ENCODE peak calls at places on chromosomes 3 and 15, in nine cellular contexts. N, J, A, I, Y, L, D, H and U are unnamed samples.

GRCh38 chr15:54365001-54365400 is 386.8 kb downstream of the UNC13C start:
- DNase-seq in J (no peak), H (no peak), Y (no peak), L (no peak), N (no peak), A (no peak), D (no peak), I (no peak), U (no peak)

GRCh38 chr15:70104227-70104626 is 6.5 kb upstream of the TLE3 start:
- DNase-seq in J (no peak), D (no peak), Y (no peak), N (no peak), H (no peak), L (peak), I (no peak), A (no peak), U (no peak)

GRCh38 chr3:165233521-165234195 is 37.5 kb upstream of the SLITRK3 start:
- DNase-seq in Y (no peak), J (no peak), I (no peak), H (no peak), D (no peak), A (no peak), N (no peak), L (no peak), U (no peak)

GRCh38 chr15:60438626-60439025 is 40.3 kb downstream of the ICE2 start:
- DNase-seq in A (no peak), N (no peak), D (no peak), J (no peak), L (no peak), Y (no peak), H (no peak), I (no peak), U (no peak)

GRCh38 chr3:128366136-128366535 is 100.6 kb downstream of the DNAJB8 start:
- DNase-seq in A (no peak), H (peak), Y (no peak), D (peak), I (no peak), J (no peak), L (peak), N (no peak), U (no peak)

GRCh38 chr3:177320765-177321247 is 123.5 kb upstream of the TBL1XR1 start:
- DNase-seq in H (no peak), A (no peak), J (no peak), D (no peak), N (no peak), I (no peak), L (no peak), Y (no peak), U (no peak)

GRCh38 chr15:34341922-34342736 is 807 bp downstream of the NOP10 start:
- DNase-seq in L (no peak), A (no peak), H (no peak), Y (no peak), I (no peak), D (no peak), J (no peak), N (no peak), U (peak)

GRCh38 chr3:58101499-58102370 is 93.5 kb downstream of the FLNB start:
- DNase-seq in I (no peak), J (no peak), D (no peak), Y (peak), A (no peak), N (no peak), H (no peak), L (peak), U (peak)

GRCh38 chr15:31400222-31400927 is 73.7 kb downstream of the KLF13 start:
- DNase-seq in I (no peak), J (no peak), Y (no peak), H (no peak), A (no peak), N (no peak), D (no peak), L (no peak), U (no peak)

GRCh38 chr3:149765762-149766334 is 13.6 kb upstream of the COMMD2 start:
- DNase-seq in A (no peak), Y (no peak), L (no peak), N (no peak), J (no peak), H (no peak), I (no peak), D (no peak), U (no peak)

GRCh38 chr3:153330891-153331290 is 168.9 kb downstream of the RAP2B start:
- DNase-seq in Y (no peak), D (no peak), J (no peak), H (no peak), A (no peak), N (no peak), I (no peak), L (no peak), U (no peak)

GRCh38 chr3:100402150-100402706 is 889 bp downstream of the LNP1 start:
- DNase-seq in J (no peak), N (no peak), H (no peak), A (no peak), L (no peak), I (no peak), Y (no peak), D (no peak), U (no peak)

GRCh38 chr3:120170223-120170622 is 76.0 kb upstream of the GSK3B start:
- DNase-seq in A (no peak), H (no peak), N (no peak), Y (no peak), L (no peak), J (no peak), I (no peak), D (no peak), U (no peak)

GRCh38 chr3:168250415-168250861 is 154.7 kb upstream of the GOLIM4 start:
- DNase-seq in D (no peak), I (no peak), Y (peak), N (no peak), A (no peak), H (no peak), J (no peak), L (no peak), U (no peak)

GRCh38 chr3:77254967-77255831 is 215.3 kb downstream of the ROBO2 start:
- DNase-seq in L (peak), Y (no peak), D (no peak), H (no peak), I (no peak), A (peak), J (peak), N (no peak), U (peak)

GRCh38 chr15:53458736-53459135 is 300.7 kb downstream of the WDR72 start:
- DNase-seq in Y (no peak), L (no peak), D (no peak), A (no peak), N (no peak), J (no peak), H (no peak), I (no peak), U (no peak)

GRCh38 chr3:31137718-31138465 is 243.4 kb upstream of the GADL1 start:
- DNase-seq in N (no peak), J (no peak), H (no peak), L (no peak), D (no peak), I (no peak), Y (no peak), A (no peak), U (no peak)

GRCh38 chr15:69939513-69940440 is 157.9 kb downstream of the TLE3 start:
- DNase-seq in N (no peak), I (no peak), H (no peak), Y (no peak), J (no peak), L (no peak), A (no peak), D (no peak), U (no peak)

GRCh38 chr3:129606522-129607390 is at the start of gene PLXND1:
- DNase-seq in J (no peak), A (peak), L (peak), D (peak), I (no peak), Y (peak), H (peak), N (no peak), U (peak)

GRCh38 chr15:69713726-69714559 is 261.3 kb downstream of the RPLP1 start:
- DNase-seq in A (no peak), I (peak), Y (no peak), D (peak), J (no peak), N (no peak), H (no peak), L (no peak), U (no peak)

GRCh38 chr3:101131767-101132166 is 138.5 kb upstream of the ABI3BP start:
- DNase-seq in Y (no peak), A (no peak), H (no peak), J (no peak), N (no peak), L (no peak), D (no peak), I (no peak), U (no peak)

GRCh38 chr3:116569611-116570010 is 124.3 kb upstream of the LSAMP start:
- DNase-seq in N (no peak), A (no peak), D (no peak), L (no peak), H (no peak), Y (no peak), I (no peak), J (no peak), U (no peak)

GRCh38 chr3:85571835-85572234 is 613.0 kb downstream of the CADM2 start:
- DNase-seq in N (no peak), H (no peak), D (no peak), A (no peak), J (no peak), L (no peak), Y (peak), I (no peak), U (no peak)

GRCh38 chr15:44045217-44045616 is 149.9 kb downstream of the FRMD5 start:
- DNase-seq in N (no peak), I (no peak), H (no peak), A (no peak), Y (no peak), L (no peak), D (no peak), J (no peak), U (no peak)

GRCh38 chr3:107992976-107993684 is 97.7 kb downstream of the CD47 start:
- DNase-seq in H (no peak), I (no peak), J (no peak), D (no peak), N (no peak), L (no peak), A (no peak), Y (no peak), U (no peak)

GRCh38 chr3:157135671-157136396 is 24.1 kb downstream of the CCNL1 start:
- DNase-seq in H (no peak), Y (no peak), D (no peak), I (no peak), J (peak), A (peak), N (no peak), L (peak), U (no peak)

GRCh38 chr3:140148824-140149390 is 213.9 kb downstream of the CLSTN2 start:
- DNase-seq in L (no peak), A (no peak), I (no peak), H (no peak), D (no peak), Y (no peak), N (no peak), J (no peak), U (peak)

GRCh38 chr15:80161473-80162016 is 8.7 kb downstream of the FAH start:
- DNase-seq in N (no peak), D (no peak), I (no peak), A (no peak), Y (no peak), J (no peak), L (no peak), H (no peak), U (no peak)

GRCh38 chr3:179318876-179319275 is 4.0 kb upstream of the ZNF639 start:
- DNase-seq in D (no peak), L (no peak), N (no peak), H (no peak), A (no peak), J (no peak), Y (no peak), I (no peak), U (no peak)

GRCh38 chr15:45664451-45664850 is 29.6 kb downstream of the SQOR start:
- DNase-seq in J (no peak), N (no peak), A (no peak), Y (no peak), D (no peak), I (no peak), H (no peak), L (no peak), U (no peak)

GRCh38 chr15:79399591-79399990 is 32.5 kb upstream of the MINAR1 start:
- DNase-seq in D (no peak), J (no peak), L (no peak), Y (no peak), A (no peak), H (no peak), I (no peak), N (no peak), U (no peak)

GRCh38 chr3:4581905-4582611 is 88.9 kb downstream of the ITPR1 start:
- DNase-seq in I (no peak), N (no peak), H (no peak), D (no peak), L (no peak), Y (no peak), J (no peak), A (no peak), U (no peak)

GRCh38 chr15:66834863-66835557 is 133.0 kb downstream of the SMAD6 start:
- DNase-seq in J (no peak), N (no peak), L (peak), D (peak), A (no peak), I (no peak), H (no peak), Y (no peak), U (peak)

GRCh38 chr3:156579427-156579851 is 24.5 kb upstream of the SSR3 start:
- DNase-seq in D (no peak), J (no peak), Y (no peak), H (no peak), A (no peak), L (no peak), N (no peak), I (no peak), U (no peak)

GRCh38 chr15:42133356-42133755 is 23.1 kb downstream of the PLA2G4F start:
- DNase-seq in D (no peak), J (no peak), H (no peak), A (no peak), N (no peak), L (no peak), Y (no peak), I (peak), U (no peak)

GRCh38 chr3:133821767-133822638 is 16.4 kb downstream of the SRPRB start:
- DNase-seq in L (peak), A (peak), N (no peak), D (no peak), Y (peak), J (no peak), I (peak), H (peak), U (peak)

DNA sequence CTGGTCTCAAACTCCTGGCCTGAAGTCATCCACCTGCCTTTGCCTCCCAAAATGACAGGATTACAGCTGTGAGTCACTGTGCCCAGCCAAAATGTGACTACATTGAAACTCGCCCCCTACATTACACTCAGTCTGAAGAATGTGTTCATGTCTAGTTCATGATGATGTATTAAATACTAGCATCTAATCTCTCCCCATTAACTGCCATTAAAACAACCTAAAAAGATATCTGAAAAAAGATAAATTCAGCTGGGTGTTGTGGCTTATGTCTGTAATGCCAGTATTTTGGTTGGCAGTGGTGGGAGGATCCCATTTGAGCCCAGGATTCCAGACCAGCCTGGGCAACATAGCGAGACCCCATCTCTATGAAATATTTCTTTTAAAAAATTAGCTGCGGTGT is 159.4 kb downstream of the PCCB start:
- DNase-seq in A (no peak), L (no peak), D (no peak), N (no peak), J (no peak), H (no peak), Y (no peak), I (no peak), U (no peak)
- H3K4me3 ChIP-seq in A (no peak), L (no peak), D (no peak), N (no peak), J (no peak), H (no peak), Y (no peak), I (no peak), U (no peak)

DNA sequence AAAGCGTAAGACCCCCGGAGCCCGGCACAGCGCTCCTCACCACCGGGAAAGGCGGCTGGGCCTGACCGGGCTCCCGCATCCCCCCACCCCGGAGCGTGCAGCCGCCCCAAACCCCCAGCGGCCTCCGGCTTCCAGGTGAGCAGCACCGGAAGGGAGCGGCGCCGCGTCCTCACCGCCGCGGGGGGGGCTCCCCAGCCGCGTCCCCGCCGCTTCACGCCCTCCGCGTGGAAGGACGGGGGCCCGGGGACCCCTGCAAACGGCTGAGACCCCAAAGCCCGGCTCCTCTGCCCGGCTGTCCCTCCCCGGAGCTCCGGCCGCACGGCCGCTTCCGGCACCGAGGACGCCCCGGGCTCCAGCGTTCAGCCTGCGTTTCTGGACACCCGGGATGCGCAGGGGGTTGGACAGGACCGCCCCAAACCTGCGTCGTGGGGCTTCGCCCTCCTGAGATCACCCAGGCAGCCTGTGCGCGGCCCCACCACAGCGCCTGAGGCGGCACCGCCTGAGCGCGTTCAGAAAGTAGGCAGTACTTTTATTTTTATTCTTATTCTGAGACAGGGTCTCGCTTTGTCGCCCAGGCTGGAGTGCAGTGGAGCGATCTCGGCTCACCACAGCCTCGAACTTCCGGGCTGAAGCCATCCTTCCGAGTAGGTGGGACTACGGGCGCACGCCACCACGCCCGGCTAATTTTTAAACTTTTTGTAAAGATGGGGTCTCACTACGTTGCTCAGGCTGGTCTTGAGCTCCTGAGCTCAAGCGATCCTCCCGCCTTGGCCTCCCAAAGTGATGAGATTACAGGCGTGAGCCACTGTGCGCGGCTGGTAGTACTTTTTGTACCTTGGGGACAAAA is 51.6 kb upstream of the BLM start:
- DNase-seq in L (peak), I (peak), D (peak), N (peak), H (peak), J (peak), A (peak), Y (peak), U (peak)
- TF ChIP-seq POLR2A in L (peak), I (peak), D (no peak), N (peak), H (no peak), J (peak), A (peak), Y (peak), U (peak)

GRCh38 chr3:114675104-114675503 is 381.3 kb downstream of the TIGIT start:
- DNase-seq in I (no peak), Y (no peak), D (no peak), A (no peak), H (no peak), J (no peak), L (no peak), N (no peak), U (no peak)

GRCh38 chr3:114672692-114673447 is 379.0 kb downstream of the TIGIT start:
- DNase-seq in I (no peak), L (no peak), A (no peak), D (no peak), J (no peak), N (no peak), H (no peak), Y (no peak), U (no peak)

GRCh38 chr3:114671741-114672510 is 378.1 kb downstream of the TIGIT start:
- DNase-seq in J (no peak), I (no peak), D (no peak), L (no peak), N (no peak), Y (no peak), A (no peak), H (no peak), U (no peak)

GRCh38 chr3:114674041-114674440 is 380.2 kb downstream of the TIGIT start:
- DNase-seq in H (no peak), Y (no peak), L (no peak), I (no peak), D (no peak), N (no peak), J (no peak), A (no peak), U (no peak)

GRCh38 chr3:114673481-114673880 is 379.7 kb downstream of the TIGIT start:
- DNase-seq in H (no peak), Y (no peak), L (no peak), J (no peak), I (no peak), N (no peak), A (no peak), D (no peak), U (no peak)
- H3K4me3 ChIP-seq in H (no peak), Y (no peak), L (no peak), J (no peak), I (no peak), N (no peak), A (no peak), D (no peak), U (no peak)

DNA sequence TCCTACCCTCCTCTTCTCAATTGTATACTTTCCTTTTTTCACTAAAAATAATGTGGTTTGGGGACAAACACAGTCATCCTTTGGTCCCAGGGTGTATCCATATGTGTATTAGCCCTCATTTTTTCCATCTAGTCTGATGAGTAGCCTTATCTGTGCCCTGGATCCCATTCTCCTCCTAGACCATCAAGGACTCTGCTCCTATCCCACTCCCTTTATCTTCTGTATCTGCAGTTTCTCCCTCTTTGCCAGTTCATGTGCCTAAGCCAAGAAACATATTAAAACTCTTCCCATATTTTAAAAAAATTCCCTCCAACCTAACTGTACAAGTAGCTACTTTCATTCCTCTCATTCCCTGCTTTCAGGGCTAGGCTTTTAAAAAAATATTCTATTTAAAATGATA is 25.2 kb downstream of the CCDC14 start:
- DNase-seq in A (no peak), Y (no peak), L (no peak), I (no peak), D (no peak), H (no peak), N (no peak), J (no peak), U (no peak)
- TF ChIP-seq POLR2A in A (no peak), Y (no peak), L (no peak), I (no peak), D (no peak), H (no peak), N (no peak), J (no peak), U (no peak)

DNA sequence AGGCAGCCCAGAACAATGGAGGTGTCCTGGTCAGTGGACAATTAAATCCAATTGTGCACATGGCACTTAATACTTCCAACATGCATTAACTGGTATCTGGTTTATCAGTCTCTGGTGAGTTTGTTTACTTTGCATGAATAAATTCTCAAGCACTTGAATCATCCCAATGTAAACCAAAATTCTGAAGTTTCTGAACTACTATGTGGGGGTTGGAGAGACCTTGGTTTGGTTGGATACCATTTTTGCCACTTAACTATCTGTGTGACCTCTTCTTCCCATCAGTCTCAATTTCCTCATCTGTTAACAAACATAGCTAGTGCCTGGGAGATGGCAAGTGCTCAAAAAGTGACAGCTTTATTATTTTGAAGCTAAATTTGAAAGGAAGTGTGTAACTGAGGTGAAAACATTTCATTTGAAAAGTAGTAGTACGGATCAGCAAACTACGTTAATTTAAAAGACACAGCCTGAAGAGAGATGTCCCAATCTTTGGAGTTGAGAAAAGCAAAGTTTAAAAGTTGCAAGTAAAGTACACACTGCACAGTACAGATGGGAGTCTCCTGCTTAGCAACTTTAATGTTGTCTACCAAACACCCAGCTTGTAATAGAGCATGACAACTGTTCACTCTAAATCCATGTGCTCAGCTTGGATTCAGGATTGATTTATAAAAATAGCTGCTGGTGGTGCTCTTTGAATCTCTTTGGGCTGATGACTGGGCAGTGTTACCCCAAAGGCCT is 70.7 kb upstream of the MAP4 start:
- DNase-seq in I (no peak), J (no peak), L (no peak), A (no peak), H (no peak), N (no peak), D (no peak), Y (no peak), U (no peak)
- H3K4me3 ChIP-seq in I (peak), J (peak), L (no peak), A (no peak), H (no peak), N (peak), D (peak), Y (peak), U (no peak)